ENCODE peak calls at places on chromosomes 13 and 19, in nine cellular contexts. L is stimulated activated CD8-positive, alpha-beta memory T cell treated with anti-CD3 and anti-CD28 coated beads, Interleukin-15, amount 100 ng/mL, for 1 hour; K is retinal pigment epithelial cell; F is T-cell; N is GDM1; T is Peyer's patch; U is cardiac fibroblast; E is stimulated activated CD4-positive, alpha-beta T cell treated with anti-CD3 and anti-CD28 coated beads, Interleukin-1b, Interleukin-23, amount 100 ng/mL, for 1 hour; M is GM03348. V is an unnamed sample.

GRCh38 chr13:76438050-76438449 is 448.2 kb downstream of the KCTD12 start:
- DNase-seq in U (no peak), N (no peak), T (no peak), F (no peak), E (no peak), M (no peak), K (no peak), L (no peak), V (no peak)

GRCh38 chr13:54841682-54842081 is 1813.1 kb downstream of the OLFM4 start:
- DNase-seq in F (no peak), U (no peak), L (no peak), K (peak; percentile 17), E (no peak), M (no peak), N (no peak), T (no peak), V (no peak)

GRCh38 chr13:53200498-53201453 is 172.2 kb downstream of the OLFM4 start:
- DNase-seq in F (no peak), U (no peak), L (no peak), N (no peak), M (peak; percentile 76), E (no peak), T (no peak), K (no peak), V (no peak)

GRCh38 chr19:35247526-35248309 is 1.1 kb upstream of the LSR start:
- DNase-seq in N (no peak), T (peak; percentile 72), K (no peak), E (no peak), M (no peak), U (no peak), L (peak; percentile 39), F (peak; percentile 40), V (no peak)

GRCh38 chr13:100434010-100434763 is 154.4 kb downstream of the GGACT start:
- DNase-seq in F (no peak), T (no peak), M (peak; percentile 33), E (no peak), N (no peak), L (no peak), K (no peak), U (peak; percentile 38), V (no peak)

GRCh38 chr13:112241288-112241687 is 134.9 kb upstream of the SPACA7 start:
- DNase-seq in K (no peak), U (no peak), L (no peak), E (no peak), T (no peak), N (no peak), F (no peak), M (no peak), V (no peak)

GRCh38 chr13:42525035-42525504 is 48.9 kb upstream of the TNFSF11 start:
- DNase-seq in M (no peak), F (no peak), N (no peak), K (no peak), U (peak; percentile 70), E (no peak), L (no peak), T (no peak), V (no peak)

GRCh38 chr19:12726988-12727316 is 3.2 kb upstream of the TNPO2 start:
- DNase-seq in L (no peak), U (no peak), T (no peak), M (no peak), N (no peak), E (no peak), F (no peak), K (no peak), V (no peak)

GRCh38 chr13:73399347-73400216 is 340.8 kb downstream of the KLF5 start:
- DNase-seq in F (no peak), K (no peak), T (no peak), L (no peak), M (no peak), U (no peak), E (no peak), N (no peak), V (no peak)

GRCh38 chr13:24718192-24718965 is 38.2 kb downstream of the ATP12A start:
- DNase-seq in L (no peak), U (no peak), K (no peak), M (no peak), N (no peak), F (no peak), E (no peak), T (no peak), V (no peak)

GRCh38 chr13:25874907-25875306 is 176.9 kb downstream of the SHISA2 start:
- DNase-seq in F (peak; percentile 70), U (no peak), K (no peak), T (peak; percentile 65), L (peak; percentile 20), M (no peak), N (no peak), E (no peak), V (no peak)

GRCh38 chr19:38360351-38360750 is 14.0 kb upstream of the PSMD8 start:
- DNase-seq in K (no peak), E (no peak), N (no peak), M (no peak), F (no peak), L (no peak), T (no peak), U (no peak), V (no peak)

GRCh38 chr13:112891477-112892401 is 77.3 kb upstream of the MCF2L start:
- DNase-seq in K (no peak), U (no peak), E (no peak), F (no peak), N (no peak), L (no peak), T (no peak), M (no peak), V (no peak)

GRCh38 chr13:43377955-43378354 is 354.6 kb downstream of the DNAJC15 start:
- DNase-seq in K (no peak), N (no peak), M (no peak), E (no peak), F (no peak), L (no peak), T (no peak), U (peak; percentile 45), V (no peak)

GRCh38 chr19:18194208-18194530 is 1.2 kb downstream of the MPV17L2 start:
- DNase-seq in L (no peak), N (no peak), M (no peak), E (no peak), F (no peak), K (no peak), U (no peak), T (no peak), V (no peak)

GRCh38 chr19:1446713-1447564 is 3.0 kb upstream of the APC2 start:
- DNase-seq in L (no peak), M (peak; percentile 36), F (no peak), T (no peak), E (no peak), U (no peak), K (no peak), N (no peak), V (no peak)

GRCh38 chr19:41327076-41327475 is 17.1 kb downstream of the CCDC97 start:
- DNase-seq in M (no peak), T (no peak), K (no peak), L (no peak), U (no peak), N (no peak), E (no peak), F (peak; percentile 40), V (no peak)

GRCh38 chr13:106352850-106353249 is 182.6 kb downstream of the EFNB2 start:
- DNase-seq in T (no peak), U (no peak), K (no peak), F (no peak), N (no peak), M (no peak), L (no peak), E (no peak), V (no peak)

GRCh38 chr13:57632276-57633140 is 964 bp downstream of the PCDH17 start:
- DNase-seq in M (peak; percentile 5), U (peak; percentile 1), E (no peak), T (no peak), F (no peak), N (no peak), L (no peak), K (no peak), V (no peak)

GRCh38 chr13:112067871-112068305 is 939 bp downstream of the SOX1 start:
- DNase-seq in K (no peak), U (no peak), L (no peak), T (no peak), M (no peak), F (no peak), E (no peak), N (no peak), V (no peak)

V was measured in CMK.